ENCODE peak calls at places on chromosomes 2 and 18, in nine cellular contexts. G, R, B, K, Q, N, Y, L and J are unnamed samples.

GRCh38 chr2:236824836-236825235 is 255.2 kb downstream of the ACKR3 start:
- DNase-seq in B (no peak), K (no peak), L (no peak), Y (peak; percentile 18), N (peak; percentile 73), R (peak; percentile 74), G (peak; percentile 49), Q (peak; percentile 69), J (no peak)

GRCh38 chr2:38092196-38092902 is 16.4 kb upstream of the CYP1B1 start:
- DNase-seq in K (peak; percentile 80), N (no peak), L (peak; percentile 84), B (peak; percentile 69), R (no peak), Y (no peak), G (no peak), Q (no peak), J (no peak)

GRCh38 chr2:196758474-196759377 is 40.8 kb downstream of the GTF3C3 start:
- DNase-seq in L (no peak), G (no peak), Y (peak; percentile 40), Q (no peak), N (peak; percentile 40), R (no peak), K (no peak), B (no peak), J (no peak)

GRCh38 chr2:158561054-158561453 is 104.3 kb downstream of the PKP4 start:
- DNase-seq in R (no peak), L (no peak), Q (no peak), N (no peak), Y (no peak), K (no peak), G (no peak), B (no peak), J (no peak)

GRCh38 chr2:43934567-43934966 is 61.2 kb downstream of the LRPPRC start:
- DNase-seq in G (no peak), Y (no peak), R (no peak), B (no peak), K (no peak), Q (no peak), N (no peak), L (no peak), J (no peak)

GRCh38 chr2:135913726-135914365 is 37.6 kb upstream of the MCM6 start:
- DNase-seq in Q (no peak), B (no peak), K (no peak), G (no peak), N (peak; percentile 76), Y (peak; percentile 59), L (no peak), R (peak; percentile 21), J (peak; percentile 40)

GRCh38 chr2:226738191-226738820 is 61.3 kb downstream of the IRS1 start:
- DNase-seq in Y (no peak), L (no peak), Q (no peak), N (peak; percentile 18), R (no peak), K (no peak), B (no peak), G (no peak), J (no peak)

GRCh38 chr18:31979714-31980113 is 36.8 kb upstream of the TRAPPC8 start:
- DNase-seq in B (no peak), R (no peak), K (no peak), G (no peak), N (no peak), L (no peak), Y (peak; percentile 13), Q (no peak), J (no peak)

DNA sequence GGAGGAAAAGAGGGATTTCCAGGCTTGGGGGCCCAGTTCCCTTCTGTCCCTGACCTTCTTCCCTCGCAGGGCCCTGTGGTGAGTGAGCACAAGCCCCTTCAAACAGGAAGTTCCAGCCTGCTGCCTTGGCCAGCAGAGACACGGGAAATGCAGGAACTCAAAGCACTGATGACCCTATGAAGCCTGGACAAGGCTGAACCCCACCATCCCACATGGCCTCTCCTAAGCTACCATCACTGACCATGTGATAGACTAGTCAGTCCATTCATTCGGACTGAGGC is 196.4 kb downstream of the TNS1 start:
- DNase-seq in Q (no peak), G (no peak), R (no peak), B (peak; percentile 20), K (no peak), L (no peak), Y (no peak), N (no peak), J (no peak)
- H3K4me1 ChIP-seq in Q (no peaks in the 10 kb centered on the region), G (no peaks in the 10 kb centered on the region), R (no peaks in the 10 kb centered on the region), B (peaks cover 35% of the 10 kb centered on the region), K (peaks cover 30% of the 10 kb centered on the region), L (peaks cover 22% of the 10 kb centered on the region), Y (no peaks in the 10 kb centered on the region), N (no peaks in the 10 kb centered on the region), J (peaks cover 1% of the 10 kb centered on the region)

DNA sequence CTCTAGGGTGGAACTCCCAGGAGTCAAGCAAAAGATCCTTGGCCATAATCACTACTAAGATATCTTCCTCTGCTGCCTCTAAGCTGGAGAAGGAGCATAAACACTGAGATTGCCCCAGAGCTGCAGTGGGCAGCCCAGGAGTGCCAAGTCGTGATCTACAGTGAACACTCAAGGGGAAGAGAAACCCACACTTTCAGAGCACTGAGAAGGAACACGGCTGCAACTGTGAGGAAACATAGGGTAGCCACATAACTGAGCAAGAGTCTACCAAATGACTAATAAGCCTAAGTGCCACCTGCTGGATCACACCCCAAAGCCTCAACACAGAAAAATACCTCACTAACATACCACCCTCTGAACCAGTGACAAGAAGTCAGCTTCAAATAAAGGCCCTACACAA is 79.6 kb upstream of the RAB12 start:
- DNase-seq in L (no peak), K (no peak), R (no peak), B (no peak), Y (no peak), N (no peak), G (no peak), Q (no peak), J (no peak)
- H3K9me3 ChIP-seq in L (peaks cover 16% of the 10 kb centered on the region), K (no peaks in the 10 kb centered on the region), R (no peaks in the 10 kb centered on the region), B (peaks cover 40% of the 10 kb centered on the region), Y (no peaks in the 10 kb centered on the region), N (peaks cover 21% of the 10 kb centered on the region), G (peaks cover 2% of the 10 kb centered on the region), Q (peaks cover 21% of the 10 kb centered on the region), J (peaks cover 4% of the 10 kb centered on the region)

DNA sequence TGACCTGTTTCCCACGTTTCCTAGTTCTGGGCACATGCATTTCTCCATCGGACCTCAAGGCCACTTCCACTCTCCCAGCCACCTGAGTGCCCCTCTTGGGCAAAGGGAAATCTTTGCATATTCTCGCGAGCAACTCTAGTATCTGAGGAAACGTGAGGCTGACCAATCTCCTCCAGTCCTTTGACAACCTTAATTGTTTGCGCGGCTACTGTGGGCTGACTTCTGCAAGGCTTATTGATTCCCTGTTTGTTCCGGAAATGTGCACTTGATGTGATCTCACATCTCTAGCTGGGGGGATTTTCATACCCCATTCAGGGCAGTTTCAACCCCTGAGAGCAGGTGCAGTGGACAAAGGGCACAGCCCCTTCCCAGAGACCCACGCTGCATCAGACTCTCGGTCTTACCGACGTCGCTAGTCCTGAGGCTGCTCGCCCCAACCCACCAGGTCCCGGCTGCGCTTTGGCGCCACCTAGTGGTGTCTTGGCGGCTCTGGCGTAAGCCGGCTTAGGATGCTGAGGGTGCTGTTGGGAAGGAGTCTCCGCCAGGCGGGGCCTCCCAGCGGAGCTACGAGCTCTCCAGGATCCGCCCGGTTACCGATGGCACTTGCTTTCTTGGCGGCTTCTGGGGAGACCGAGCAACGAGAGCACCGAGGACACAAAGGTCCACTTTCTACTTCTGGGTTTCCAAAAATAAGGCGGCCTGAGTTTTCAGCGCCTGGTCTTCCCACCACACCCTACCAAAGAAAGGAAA is 24.8 kb upstream of the SPR start:
- DNase-seq in Y (peak; percentile 92), L (peak; percentile 91), G (peak; percentile 93), K (peak; percentile 94), B (peak; percentile 90), R (peak; percentile 87), N (peak; percentile 97), Q (peak; percentile 85), J (peak; percentile 93)
- H3K4me3 ChIP-seq in Y (no peak overlapping the region), L (peak overlapping the region; percentile 14), G (peak overlapping the region; percentile 36), K (no peak overlapping the region), B (peak overlapping the region; percentile 39), R (no peak overlapping the region), N (peak overlapping the region; percentile 71), Q (peak overlapping the region; percentile 40), J (peak overlapping the region; percentile 34)

DNA sequence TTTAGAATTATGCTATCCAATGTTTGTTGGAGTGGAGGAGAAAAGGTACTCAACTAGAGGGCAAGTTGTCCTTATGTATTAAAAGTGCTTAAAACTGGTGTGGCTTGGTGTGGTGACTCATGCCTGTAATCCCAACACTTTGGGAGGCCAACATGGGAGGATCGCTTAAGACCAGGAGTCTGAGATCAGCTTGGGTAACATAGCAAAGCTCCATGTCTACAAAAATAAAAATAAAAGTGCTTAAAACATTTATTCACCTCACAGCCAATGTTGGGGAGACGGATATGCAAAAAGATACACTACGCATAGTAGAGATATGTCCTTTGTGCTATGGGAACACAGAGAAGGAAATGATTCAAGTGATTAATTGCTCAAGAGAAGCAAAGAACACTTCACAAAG is 19.3 kb upstream of the TNFAIP6 start:
- DNase-seq in N (no peak), Y (peak; percentile 50), L (no peak), R (no peak), B (no peak), Q (no peak), G (no peak), K (no peak), J (no peak)
- H3K4me1 ChIP-seq in N (peaks cover 22% of the 10 kb centered on the region), Y (peaks cover 37% of the 10 kb centered on the region), L (no peaks in the 10 kb centered on the region), R (no peaks in the 10 kb centered on the region), B (no peaks in the 10 kb centered on the region), Q (no peaks in the 10 kb centered on the region), G (no peaks in the 10 kb centered on the region), K (no peaks in the 10 kb centered on the region), J (no peaks in the 10 kb centered on the region)

GRCh38 chr2:127122351-127123027 is 15.5 kb upstream of the BIN1 start:
- DNase-seq in N (no peak), Y (no peak), B (no peak), K (peak; percentile 41), G (no peak), R (no peak), L (no peak), Q (no peak), J (no peak)

GRCh38 chr2:127121341-127121740 is 14.4 kb upstream of the BIN1 start:
- DNase-seq in Q (no peak), B (no peak), R (no peak), Y (no peak), L (no peak), K (no peak), N (no peak), G (no peak), J (no peak)

GRCh38 chr2:127118467-127118866 is 11.5 kb upstream of the BIN1 start:
- DNase-seq in Y (no peak), K (peak; percentile 6), G (no peak), N (no peak), B (no peak), R (no peak), Q (no peak), L (no peak), J (no peak)

GRCh38 chr2:127124426-127124825 is 17.5 kb upstream of the BIN1 start:
- DNase-seq in N (no peak), B (no peak), Y (no peak), G (peak; percentile 66), K (peak; percentile 18), Q (no peak), R (no peak), L (no peak), J (no peak)

DNA sequence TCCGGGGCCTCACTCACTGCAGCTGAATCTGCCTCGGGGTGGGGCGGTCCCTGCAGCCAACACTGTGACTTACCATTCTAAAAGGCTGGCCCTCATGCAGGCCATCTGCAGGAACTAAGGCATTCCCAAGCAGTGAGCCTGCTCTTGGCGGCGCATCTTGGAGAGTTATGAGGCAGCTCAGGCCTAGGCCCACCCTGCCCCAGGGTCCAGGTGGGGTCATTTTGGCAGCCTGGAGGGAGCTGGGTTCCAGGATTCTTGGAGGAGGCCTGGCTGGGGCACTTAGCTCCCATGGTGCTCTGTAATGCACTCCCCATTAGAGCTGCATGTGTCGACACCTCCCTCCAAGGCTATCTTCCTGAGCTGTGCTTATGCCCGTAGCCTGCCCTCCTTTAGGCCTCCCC is 14.8 kb upstream of the BIN1 start:
- DNase-seq in B (peak; percentile 86), Y (no peak), Q (no peak), G (peak; percentile 47), L (no peak), R (no peak), K (peak; percentile 55), N (no peak), J (no peak)
- H3K9me3 ChIP-seq in B (no peaks in the 10 kb centered on the region), Y (no peaks in the 10 kb centered on the region), Q (no peaks in the 10 kb centered on the region), G (no peaks in the 10 kb centered on the region), L (no peaks in the 10 kb centered on the region), R (no peaks in the 10 kb centered on the region), K (no peaks in the 10 kb centered on the region), N (no peaks in the 10 kb centered on the region), J (peaks cover 14% of the 10 kb centered on the region)